ENCODE peak calls at places on chromosomes 11 and 22, in four cellular contexts. A is heart left ventricle, B is fibroblast of pulmonary artery, R is uterus. K is an unnamed sample.

GRCh38 chr11:44804449-44805151 is 77.8 kb downstream of the TSPAN18 start:
- DNase-seq in A (no peak), R (no peak), B (no peak), K (no peak)

GRCh38 chr11:65952052-65952521 is 6.8 kb downstream of the TSGA10IP start:
- DNase-seq in R (no peak), B (no peak), A (no peak), K (no peak)

GRCh38 chr11:32279672-32280071 is 155.7 kb downstream of the WT1 start:
- DNase-seq in A (no peak), R (no peak), B (no peak), K (no peak)

GRCh38 chr11:118997627-118998387 is at the start of gene CENATAC:
- DNase-seq in R (peak), A (peak), B (peak), K (peak)

GRCh38 chr11:78161937-78162336 is 22.5 kb upstream of the ALG8 start:
- DNase-seq in R (peak), B (peak), A (peak), K (no peak)

GRCh38 chr11:28798286-28798685 is 690.1 kb downstream of the METTL15 start:
- DNase-seq in A (no peak), R (no peak), B (no peak), K (no peak)

GRCh38 chr11:76763573-76764348 is 19.4 kb upstream of the TSKU start:
- DNase-seq in R (no peak), B (peak), A (no peak), K (no peak)

GRCh38 chr11:130947889-130948288 is 31.6 kb upstream of the SNX19 start:
- DNase-seq in R (no peak), A (no peak), B (no peak), K (no peak)

GRCh38 chr22:44403930-44404329 is 91.2 kb upstream of the SHISAL1 start:
- DNase-seq in B (no peak), R (no peak), A (peak), K (peak)

GRCh38 chr11:61776561-61777075 is 15.8 kb downstream of the TMEM258 start:
- DNase-seq in R (no peak), B (peak), A (peak), K (no peak)

GRCh38 chr11:58772719-58773285 is 41.1 kb upstream of the GLYAT start:
- DNase-seq in R (no peak), A (no peak), B (no peak), K (no peak)

GRCh38 chr11:108253176-108253575 is 30.3 kb downstream of the ATM start:
- DNase-seq in B (peak), R (no peak), A (no peak), K (no peak)

GRCh38 chr11:95364324-95365295 is 133.6 kb upstream of the SESN3 start:
- DNase-seq in B (peak), A (no peak), R (no peak), K (no peak)

DNA sequence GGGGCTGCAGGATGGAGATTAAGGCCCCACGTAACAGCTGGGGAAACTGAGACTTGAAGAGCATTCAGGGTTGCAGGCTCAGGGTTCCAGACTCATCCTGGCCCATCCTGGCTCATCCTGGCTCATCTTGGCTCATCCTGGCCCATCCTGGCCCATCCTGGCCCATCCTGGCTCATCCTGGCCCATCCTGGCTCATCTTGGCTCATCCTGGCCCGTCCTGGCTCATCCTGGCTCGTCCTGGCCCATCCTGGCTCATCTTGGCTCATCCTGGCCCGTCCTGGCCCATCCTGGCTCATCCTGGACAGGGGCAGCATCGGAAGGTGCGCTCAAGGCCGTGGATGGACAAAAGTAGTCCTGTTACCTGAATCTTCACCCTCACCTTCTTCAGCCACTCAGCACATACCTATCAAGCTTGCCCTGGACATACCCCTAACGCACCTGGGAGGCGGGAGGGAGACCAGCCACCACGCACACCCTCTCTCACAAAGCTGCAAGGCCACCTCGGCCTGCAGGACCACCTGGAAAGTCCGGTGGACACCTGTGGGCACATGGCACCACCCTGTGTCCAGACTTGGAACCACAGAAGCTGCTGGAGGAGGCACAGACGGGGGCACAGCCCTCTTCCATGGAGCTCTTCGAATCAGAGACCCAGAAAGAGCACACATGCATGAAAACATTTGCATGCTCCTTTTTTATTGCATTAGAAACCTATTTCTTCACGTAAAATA is 20.3 kb upstream of the NLRP6 start:
- DNase-seq in R (no peak), B (no peak), A (no peak), K (no peak)
- TF ChIP-seq CTCF in R (no peak), B (peak), A (no peak), K (no peak)

GRCh38 chr11:68872216-68873003 is 30.7 kb upstream of the CPT1A start:
- DNase-seq in A (no peak), B (peak), R (no peak), K (no peak)
- TF ChIP-seq CTCF in A (no peak), B (no peak), R (no peak), K (no peak)

GRCh38 chr22:29723766-29724165 is 4.0 kb downstream of the CABP7 start:
- DNase-seq in B (no peak), R (no peak), A (no peak), K (no peak)
- TF ChIP-seq CTCF in B (no peak), R (no peak), A (no peak), K (no peak)

DNA sequence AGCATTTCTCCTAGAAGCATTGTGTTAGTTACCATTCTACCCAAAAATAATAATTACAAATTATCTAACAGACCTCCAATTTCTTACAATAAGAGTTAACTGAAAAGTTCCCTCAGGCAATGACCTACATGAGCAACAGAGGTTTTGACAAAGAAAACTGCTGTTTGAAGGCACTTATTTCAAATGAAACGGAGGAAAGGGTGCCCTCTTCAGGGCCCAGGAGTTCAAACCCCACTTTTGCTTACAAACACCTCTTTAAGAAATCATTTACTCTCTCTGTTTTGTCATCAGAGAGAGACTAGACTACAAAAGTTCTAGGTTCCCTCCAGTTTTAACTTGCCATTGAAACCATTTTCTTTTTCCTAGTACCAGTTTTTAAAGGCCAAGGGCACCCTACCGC is 56.7 kb downstream of the AMBRA1 start:
- DNase-seq in B (no peak), A (no peak), R (no peak), K (no peak)
- TF ChIP-seq CTCF in B (peak), A (no peak), R (no peak), K (no peak)

GRCh38 chr11:116217006-116217405 is 555.8 kb downstream of the BUD13 start:
- DNase-seq in A (no peak), B (peak), R (no peak), K (no peak)
- TF ChIP-seq CTCF in A (peak), B (peak), R (peak), K (no peak)

DNA sequence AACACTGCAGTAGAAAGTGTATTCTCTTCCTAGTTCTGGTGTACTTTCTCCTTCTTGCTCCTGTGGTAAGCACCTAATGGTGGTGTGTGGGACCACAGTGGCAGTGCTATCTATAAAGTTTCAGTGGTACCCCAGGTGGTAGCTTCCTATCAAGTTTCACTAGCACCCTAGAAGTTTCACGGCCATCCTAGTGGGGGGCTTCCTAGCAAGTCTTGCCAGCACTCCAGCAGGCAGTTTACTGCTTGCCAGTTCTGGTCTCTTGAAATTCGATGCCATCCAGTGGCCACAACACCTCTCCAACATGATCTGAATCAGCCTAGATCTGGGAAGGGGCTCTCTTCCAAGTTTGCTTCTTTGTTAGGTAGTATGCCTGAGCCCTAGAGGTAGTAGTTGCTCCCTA is 229.6 kb downstream of the SWAP70 start:
- DNase-seq in B (no peak), R (no peak), A (no peak), K (no peak)
- TF ChIP-seq CTCF in B (no peak), R (no peak), A (no peak), K (no peak)